ENCODE peak calls at places on chromosomes 3 and 15, in ten cellular contexts. A, N, E, G, J, O, P, Q, M and S are unnamed samples.

GRCh38 chr15:22918056-22918455 is 62.1 kb downstream of the CYFIP1 start:
- DNase-seq in M (no peak), Q (peak), P (no peak), N (no peak), A (no peak), G (no peak), E (no peak), O (no peak), J (no peak), S (no peak)

GRCh38 chr3:71509024-71509423 is 74.5 kb downstream of the FOXP1 start:
- DNase-seq in J (no peak), N (no peak), P (no peak), E (no peak), A (no peak), M (no peak), G (no peak), Q (no peak), O (no peak), S (no peak)

GRCh38 chr15:63532307-63532744 is 27.9 kb downstream of the USP3 start:
- DNase-seq in G (no peak), N (no peak), P (no peak), J (no peak), Q (no peak), E (no peak), M (no peak), A (no peak), O (no peak), S (no peak)

GRCh38 chr3:105304487-105304886 is 62.2 kb upstream of the ALCAM start:
- DNase-seq in P (no peak), M (no peak), Q (no peak), E (no peak), N (no peak), G (no peak), O (no peak), J (no peak), A (no peak), S (no peak)

GRCh38 chr3:149016669-149017541 is 25.6 kb downstream of the GYG1 start:
- DNase-seq in G (no peak), M (no peak), N (no peak), E (no peak), J (no peak), A (peak), Q (peak), P (no peak), O (no peak), S (no peak)

GRCh38 chr3:129245141-129245540 is 4.3 kb upstream of the COPG1 start:
- DNase-seq in E (no peak), O (no peak), J (no peak), N (no peak), M (no peak), A (no peak), P (no peak), Q (no peak), G (no peak), S (no peak)

GRCh38 chr3:183583331-183584245 is 28.1 kb upstream of the KLHL6 start:
- DNase-seq in P (no peak), M (no peak), G (no peak), N (no peak), O (no peak), E (no peak), Q (no peak), J (no peak), A (no peak), S (no peak)

GRCh38 chr3:76096036-76096435 is 310.7 kb upstream of the ZNF717 start:
- DNase-seq in M (no peak), G (no peak), N (no peak), P (no peak), J (no peak), E (no peak), A (no peak), O (no peak), Q (no peak), S (no peak)

GRCh38 chr15:26767169-26767670 is 5.6 kb downstream of the GABRB3 start:
- DNase-seq in A (no peak), M (no peak), O (no peak), G (no peak), N (peak), Q (no peak), J (peak), E (no peak), P (no peak), S (no peak)

GRCh38 chr3:71264840-71265239 is 318.7 kb downstream of the FOXP1 start:
- DNase-seq in Q (no peak), E (no peak), M (no peak), P (no peak), G (no peak), J (no peak), O (no peak), N (no peak), A (no peak), S (no peak)

GRCh38 chr15:100687532-100688215 is 85.3 kb downstream of the ASB7 start:
- DNase-seq in A (peak), Q (peak), E (no peak), J (no peak), N (no peak), G (no peak), P (no peak), O (no peak), M (no peak), S (no peak)

GRCh38 chr3:31725976-31726375 is 193.3 kb downstream of the STT3B start:
- DNase-seq in N (no peak), A (no peak), E (no peak), Q (no peak), O (no peak), G (no peak), J (no peak), M (no peak), P (no peak), S (no peak)